ENCODE peak calls at places on chromosomes 12 and 14, in seven cellular contexts. U is DND-41, V is mesenchymal stem cell, K is bronchial epithelial cell, N is esophagus squamous epithelium, F is hepatocyte, H is transverse colon. M is an unnamed sample.
A peak's percentile ranks its signal among the peaks of the same experiment; 100 is the strongest.

GRCh38 chr14:106491851-106492250 is 965.5 kb downstream of the TMEM121 start:
- DNase-seq in U (peak; percentile 36), V (no peak), K (no peak), N (no peak), F (no peak), H (peak; percentile 25), M (no peak)

GRCh38 chr14:99689266-99690236 is 5.5 kb downstream of the CYP46A1 start:
- DNase-seq in U (no peak), V (no peak), K (no peak), N (no peak), F (no peak), H (no peak), M (no peak)

GRCh38 chr12:127750076-127750840 is 516.7 kb upstream of the TMEM132C start:
- DNase-seq in U (no peak), V (no peak), K (no peak), N (no peak), F (no peak), H (no peak), M (no peak)

GRCh38 chr12:46946137-46946536 is 120.3 kb upstream of the SLC38A4 start:
- DNase-seq in U (no peak), V (peak; percentile 57), K (peak; percentile 85), N (no peak), F (no peak), H (no peak), M (no peak)

GRCh38 chr12:52156757-52157565 is 34.9 kb downstream of the KRT80 start:
- DNase-seq in U (peak; percentile 69), V (peak; percentile 62), K (peak; percentile 62), N (no peak), F (peak; percentile 86), H (peak; percentile 83), M (peak; percentile 78)

GRCh38 chr14:97113339-97113738 is 316.2 kb downstream of the VRK1 start:
- DNase-seq in U (no peak), V (no peak), K (peak; percentile 5), N (no peak), F (no peak), H (no peak), M (no peak)

GRCh38 chr12:121580959-121581680 is at the start of gene KDM2B:
- DNase-seq in U (peak; percentile 29), V (peak; percentile 79), K (no peak), N (no peak), F (peak; percentile 50), H (peak; percentile 24), M (peak; percentile 78)

GRCh38 chr12:13573698-13574321 is 377.3 kb downstream of the EMP1 start:
- DNase-seq in U (no peak), V (no peak), K (peak; percentile 78), N (no peak), F (peak; percentile 40), H (no peak), M (peak; percentile 71)

GRCh38 chr14:67457782-67458181 is 30.7 kb downstream of the TMEM229B start:
- DNase-seq in U (no peak), V (no peak), K (no peak), N (no peak), F (no peak), H (no peak), M (peak; percentile 77)

GRCh38 chr14:68843471-68844209 is 50.8 kb upstream of the ZFP36L1 start:
- DNase-seq in U (peak; percentile 76), V (peak; percentile 65), K (peak; percentile 50), N (no peak), F (peak; percentile 84), H (peak; percentile 83), M (peak; percentile 75)

GRCh38 chr12:62332598-62332997 is 72.4 kb downstream of the USP15 start:
- DNase-seq in U (no peak), V (peak; percentile 70), K (peak; percentile 23), N (no peak), F (no peak), H (no peak), M (no peak)

GRCh38 chr12:68236421-68237059 is 10.9 kb upstream of the IL26 start:
- DNase-seq in U (peak; percentile 67), V (no peak), K (peak; percentile 8), N (no peak), F (no peak), H (no peak), M (no peak)

GRCh38 chr12:125185311-125185739 is 120.1 kb downstream of the AACS start:
- DNase-seq in U (no peak), V (no peak), K (no peak), N (no peak), F (peak; percentile 15), H (no peak), M (no peak)

GRCh38 chr12:92585106-92585775 is 117.5 kb upstream of the PLEKHG7 start:
- DNase-seq in U (no peak), V (no peak), K (peak; percentile 30), N (no peak), F (no peak), H (no peak), M (no peak)

GRCh38 chr12:67716817-67717216 is 68.3 kb downstream of the DYRK2 start:
- DNase-seq in U (no peak), V (no peak), K (peak; percentile 20), N (no peak), F (no peak), H (no peak), M (no peak)

GRCh38 chr12:57149309-57149900 is 2.0 kb upstream of the LRP1-AS start:
- DNase-seq in U (no peak), V (peak; percentile 82), K (no peak), N (no peak), F (peak; percentile 56), H (peak; percentile 77), M (peak; percentile 97)

GRCh38 chr12:130090564-130090963 is 71.7 kb upstream of the FZD10 start:
- DNase-seq in U (no peak), V (no peak), K (no peak), N (no peak), F (no peak), H (no peak), M (no peak)
- H3K27me3 ChIP-seq in U (no peaks in the 10 kb centered on the region), V (no peaks in the 10 kb centered on the region), K (no peaks in the 10 kb centered on the region), N (no peaks in the 10 kb centered on the region), F (no peaks in the 10 kb centered on the region), H (no peaks in the 10 kb centered on the region), M (peaks cover 3% of the 10 kb centered on the region)

GRCh38 chr14:75979071-75979571 is 2.7 kb downstream of the TGFB3 start:
- DNase-seq in U (peak; percentile 32), V (peak; percentile 18), K (no peak), N (no peak), F (peak; percentile 62), H (peak; percentile 23), M (peak; percentile 66)
- H3K4me3 ChIP-seq in U (no peak overlapping the region), V (no peak overlapping the region), K (no peak overlapping the region), N (peak overlapping the region; percentile 63), F (no peak overlapping the region), H (peak overlapping the region; percentile 93), M (no peak overlapping the region)

DNA sequence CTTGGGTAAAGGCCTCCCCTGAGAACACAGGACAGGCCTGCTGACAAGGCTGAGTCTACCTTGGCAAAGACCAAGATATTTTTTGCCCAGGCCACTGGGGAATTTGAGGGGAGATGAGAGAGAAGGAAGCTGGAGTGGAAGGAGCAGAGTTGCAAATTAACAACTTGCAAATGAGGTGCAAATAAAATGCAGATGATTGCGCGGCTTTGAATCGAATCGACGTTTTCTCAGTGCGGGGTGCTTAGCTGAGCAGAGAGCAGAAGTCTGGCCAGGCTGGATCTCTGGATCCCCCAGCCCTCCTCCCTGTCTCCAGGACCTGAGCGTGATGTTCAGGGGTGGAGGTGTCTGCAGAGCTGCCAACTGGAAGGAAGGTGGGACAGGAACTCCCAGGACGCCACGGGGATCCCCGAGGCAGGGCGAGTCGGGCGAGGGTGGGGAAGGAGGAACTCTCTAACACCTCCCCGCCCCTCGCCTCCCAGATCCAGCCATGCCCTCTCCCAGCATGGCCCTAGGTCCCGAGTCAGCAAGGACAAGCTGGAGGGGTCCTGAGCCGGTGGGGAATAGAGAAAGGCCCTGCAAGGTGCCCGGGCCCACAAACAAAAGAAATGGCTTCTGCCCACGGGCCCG is 534 bp upstream of the CARMIL3 start:
- DNase-seq in U (no peak), V (no peak), K (no peak), N (no peak), F (no peak), H (peak; percentile 52), M (no peak)
- H3K27me3 ChIP-seq in U (no peaks in the 10 kb centered on the region), V (peaks cover 46% of the 10 kb centered on the region), K (peaks cover 1% of the 10 kb centered on the region), N (peaks cover 17% of the 10 kb centered on the region), F (peaks cover 7% of the 10 kb centered on the region), H (no peaks in the 10 kb centered on the region), M (no peaks in the 10 kb centered on the region)

GRCh38 chr14:35402323-35403084 is 2.0 kb downstream of the NFKBIA start:
- DNase-seq in U (no peak), V (peak; percentile 47), K (peak; percentile 55), N (no peak), F (no peak), H (peak; percentile 48), M (no peak)
- H3K4me3 ChIP-seq in U (peak overlapping the region; percentile 93), V (peak overlapping the region; percentile 53), K (peak overlapping the region; percentile 94), N (peak overlapping the region; percentile 99), F (peak overlapping the region; percentile 59), H (peak overlapping the region; percentile 94), M (peak overlapping the region; percentile 79)

GRCh38 chr12:132201391-132202120 is 57.3 kb downstream of the NOC4L start:
- DNase-seq in U (no peak), V (no peak), K (no peak), N (no peak), F (no peak), H (no peak), M (no peak)

GRCh38 chr12:132199101-132199500 is 54.8 kb downstream of the NOC4L start:
- DNase-seq in U (no peak), V (no peak), K (no peak), N (no peak), F (no peak), H (no peak), M (no peak)

GRCh38 chr12:132199526-132200319 is 55.5 kb downstream of the NOC4L start:
- DNase-seq in U (no peak), V (no peak), K (no peak), N (no peak), F (no peak), H (no peak), M (no peak)

GRCh38 chr12:132202929-132203721 is 58.9 kb downstream of the NOC4L start:
- DNase-seq in U (no peak), V (no peak), K (no peak), N (no peak), F (no peak), H (no peak), M (no peak)

GRCh38 chr12:132200800-132201199 is 56.5 kb downstream of the NOC4L start:
- DNase-seq in U (no peak), V (no peak), K (no peak), N (no peak), F (no peak), H (no peak), M (no peak)
- H3K27me3 ChIP-seq in U (no peaks in the 10 kb centered on the region), V (peaks cover 4% of the 10 kb centered on the region), K (peaks cover 8% of the 10 kb centered on the region), N (peaks cover 92% of the 10 kb centered on the region), F (peaks cover 9% of the 10 kb centered on the region), H (peaks cover 32% of the 10 kb centered on the region), M (peaks cover 19% of the 10 kb centered on the region)

M was measured in cardiac muscle cell.